ENCODE peak calls at places on chromosomes 16 and 17, in six cellular contexts. One of them, this sample, is unnamed.

GRCh38 chr17:67534941-67535340 is 157.9 kb downstream of the PITPNC1 start:
- DNase-seq in naive thymus-derived CD8-positive, alpha-beta T cell: no peak
- DNase-seq in AG08396: no peak
- DNase-seq in AML-193: no peak
- DNase-seq in ELF-1: no peak
- DNase-seq in endothelial cell of umbilical vein: peak
- DNase-seq in this sample: peak

GRCh38 chr17:73533127-73533526 is 111.1 kb downstream of the SDK2 start:
- DNase-seq in naive thymus-derived CD8-positive, alpha-beta T cell: no peak
- DNase-seq in AG08396: no peak
- DNase-seq in AML-193: no peak
- DNase-seq in ELF-1: no peak
- DNase-seq in endothelial cell of umbilical vein: no peak
- DNase-seq in this sample: no peak

GRCh38 chr16:50395763-50396710 is 27.2 kb upstream of the BRD7 start:
- DNase-seq in naive thymus-derived CD8-positive, alpha-beta T cell: peak
- DNase-seq in AG08396: no peak
- DNase-seq in AML-193: no peak
- DNase-seq in ELF-1: no peak
- DNase-seq in endothelial cell of umbilical vein: no peak
- DNase-seq in this sample: no peak

GRCh38 chr17:42233994-42234393 is 39.7 kb upstream of the GHDC start:
- DNase-seq in naive thymus-derived CD8-positive, alpha-beta T cell: no peak
- DNase-seq in AG08396: no peak
- DNase-seq in AML-193: no peak
- DNase-seq in ELF-1: no peak
- DNase-seq in endothelial cell of umbilical vein: no peak
- DNase-seq in this sample: no peak

GRCh38 chr17:3598078-3598477 is 11.1 kb downstream of the TRPV1 start:
- DNase-seq in naive thymus-derived CD8-positive, alpha-beta T cell: no peak
- DNase-seq in AG08396: no peak
- DNase-seq in AML-193: no peak
- DNase-seq in ELF-1: no peak
- DNase-seq in endothelial cell of umbilical vein: no peak
- DNase-seq in this sample: no peak

GRCh38 chr17:2710804-2711607 is 558 bp downstream of the CLUH start:
- DNase-seq in naive thymus-derived CD8-positive, alpha-beta T cell: peak
- DNase-seq in AG08396: peak
- DNase-seq in AML-193: peak
- DNase-seq in ELF-1: peak
- DNase-seq in endothelial cell of umbilical vein: peak
- DNase-seq in this sample: no peak

GRCh38 chr17:64107517-64108235 is 22.3 kb downstream of the ERN1 start:
- DNase-seq in naive thymus-derived CD8-positive, alpha-beta T cell: no peak
- DNase-seq in AG08396: no peak
- DNase-seq in AML-193: peak
- DNase-seq in ELF-1: no peak
- DNase-seq in endothelial cell of umbilical vein: no peak
- DNase-seq in this sample: no peak

GRCh38 chr17:15920758-15921239 is 24.1 kb upstream of the ADORA2B start:
- DNase-seq in naive thymus-derived CD8-positive, alpha-beta T cell: no peak
- DNase-seq in AG08396: peak
- DNase-seq in AML-193: no peak
- DNase-seq in ELF-1: peak
- DNase-seq in endothelial cell of umbilical vein: no peak
- DNase-seq in this sample: peak

GRCh38 chr16:31874354-31875111 is 926 bp downstream of the ZNF267 start:
- DNase-seq in naive thymus-derived CD8-positive, alpha-beta T cell: peak
- DNase-seq in AG08396: peak
- DNase-seq in AML-193: peak
- DNase-seq in ELF-1: peak
- DNase-seq in endothelial cell of umbilical vein: peak
- DNase-seq in this sample: peak

GRCh38 chr16:58187092-58187491 is 10.8 kb downstream of the CSNK2A2 start:
- DNase-seq in naive thymus-derived CD8-positive, alpha-beta T cell: no peak
- DNase-seq in AG08396: no peak
- DNase-seq in AML-193: no peak
- DNase-seq in ELF-1: no peak
- DNase-seq in endothelial cell of umbilical vein: peak
- DNase-seq in this sample: no peak

GRCh38 chr17:62902573-62903229 is 63.3 kb upstream of the TANC2 start:
- DNase-seq in naive thymus-derived CD8-positive, alpha-beta T cell: no peak
- DNase-seq in AG08396: no peak
- DNase-seq in AML-193: no peak
- DNase-seq in ELF-1: no peak
- DNase-seq in endothelial cell of umbilical vein: peak
- DNase-seq in this sample: no peak

GRCh38 chr16:54203851-54204505 is 82.6 kb downstream of the IRX3 start:
- DNase-seq in naive thymus-derived CD8-positive, alpha-beta T cell: no peak
- DNase-seq in AG08396: no peak
- DNase-seq in AML-193: no peak
- DNase-seq in ELF-1: peak
- DNase-seq in endothelial cell of umbilical vein: no peak
- DNase-seq in this sample: no peak

GRCh38 chr17:61459434-61459809 is 7.2 kb downstream of the TBX4 start:
- DNase-seq in naive thymus-derived CD8-positive, alpha-beta T cell: no peak
- DNase-seq in AG08396: no peak
- DNase-seq in AML-193: no peak
- DNase-seq in ELF-1: no peak
- DNase-seq in endothelial cell of umbilical vein: no peak
- DNase-seq in this sample: no peak

GRCh38 chr16:3171181-3171854 is 16.7 kb upstream of the OR1F1 start:
- DNase-seq in naive thymus-derived CD8-positive, alpha-beta T cell: peak
- DNase-seq in AG08396: no peak
- DNase-seq in AML-193: no peak
- DNase-seq in ELF-1: no peak
- DNase-seq in endothelial cell of umbilical vein: no peak
- DNase-seq in this sample: no peak

GRCh38 chr16:57507414-57508083 is 21.3 kb upstream of the DOK4 start:
- DNase-seq in naive thymus-derived CD8-positive, alpha-beta T cell: no peak
- DNase-seq in AG08396: no peak
- DNase-seq in AML-193: no peak
- DNase-seq in ELF-1: no peak
- DNase-seq in endothelial cell of umbilical vein: no peak
- DNase-seq in this sample: no peak

GRCh38 chr16:7503688-7504087 is 171.0 kb downstream of the RBFOX1 start:
- DNase-seq in naive thymus-derived CD8-positive, alpha-beta T cell: no peak
- DNase-seq in AG08396: no peak
- DNase-seq in AML-193: no peak
- DNase-seq in ELF-1: no peak
- DNase-seq in endothelial cell of umbilical vein: no peak
- DNase-seq in this sample: no peak

GRCh38 chr16:79429276-79430128 is 171.0 kb downstream of the MAF start:
- DNase-seq in naive thymus-derived CD8-positive, alpha-beta T cell: no peak
- DNase-seq in AG08396: no peak
- DNase-seq in AML-193: no peak
- DNase-seq in ELF-1: peak
- DNase-seq in endothelial cell of umbilical vein: no peak
- DNase-seq in this sample: no peak

GRCh38 chr17:45775576-45776011 is 8.5 kb upstream of the CRHR1 start:
- DNase-seq in naive thymus-derived CD8-positive, alpha-beta T cell: no peak
- DNase-seq in AG08396: no peak
- DNase-seq in AML-193: no peak
- DNase-seq in ELF-1: no peak
- DNase-seq in endothelial cell of umbilical vein: no peak
- DNase-seq in this sample: no peak

GRCh38 chr17:75683467-75684041 is 16.4 kb downstream of the SAP30BP start:
- DNase-seq in naive thymus-derived CD8-positive, alpha-beta T cell: no peak
- DNase-seq in AG08396: peak
- DNase-seq in AML-193: no peak
- DNase-seq in ELF-1: no peak
- DNase-seq in endothelial cell of umbilical vein: no peak
- DNase-seq in this sample: no peak

GRCh38 chr16:21117567-21117966 is 33.1 kb downstream of the DNAH3 start:
- DNase-seq in naive thymus-derived CD8-positive, alpha-beta T cell: no peak
- DNase-seq in AG08396: no peak
- DNase-seq in AML-193: no peak
- DNase-seq in ELF-1: no peak
- DNase-seq in endothelial cell of umbilical vein: no peak
- DNase-seq in this sample: no peak

GRCh38 chr16:87541004-87541881 is 48.4 kb upstream of the ZCCHC14 start:
- DNase-seq in naive thymus-derived CD8-positive, alpha-beta T cell: no peak
- DNase-seq in AG08396: peak
- DNase-seq in AML-193: no peak
- DNase-seq in ELF-1: no peak
- DNase-seq in endothelial cell of umbilical vein: no peak
- DNase-seq in this sample: no peak

GRCh38 chr16:57064995-57065394 is 27.4 kb upstream of the CPNE2 start:
- DNase-seq in naive thymus-derived CD8-positive, alpha-beta T cell: no peak
- DNase-seq in AG08396: no peak
- DNase-seq in AML-193: no peak
- DNase-seq in ELF-1: no peak
- DNase-seq in endothelial cell of umbilical vein: no peak
- DNase-seq in this sample: no peak

GRCh38 chr17:64061157-64061898 is 40.9 kb upstream of the ICAM2 start:
- DNase-seq in naive thymus-derived CD8-positive, alpha-beta T cell: no peak
- DNase-seq in AG08396: no peak
- DNase-seq in AML-193: no peak
- DNase-seq in ELF-1: no peak
- DNase-seq in endothelial cell of umbilical vein: peak
- DNase-seq in this sample: no peak

GRCh38 chr16:66740010-66740409 is 11.4 kb downstream of the DYNC1LI2 start:
- DNase-seq in naive thymus-derived CD8-positive, alpha-beta T cell: peak
- DNase-seq in AG08396: peak
- DNase-seq in AML-193: peak
- DNase-seq in ELF-1: peak
- DNase-seq in endothelial cell of umbilical vein: peak
- DNase-seq in this sample: peak

GRCh38 chr16:87778476-87778829 is 12.7 kb upstream of the KLHDC4 start:
- DNase-seq in naive thymus-derived CD8-positive, alpha-beta T cell: no peak
- DNase-seq in AG08396: no peak
- DNase-seq in AML-193: no peak
- DNase-seq in ELF-1: no peak
- DNase-seq in endothelial cell of umbilical vein: no peak
- DNase-seq in this sample: no peak

GRCh38 chr17:50892101-50892776 is 26.1 kb upstream of the TOB1 start:
- DNase-seq in naive thymus-derived CD8-positive, alpha-beta T cell: no peak
- DNase-seq in AG08396: no peak
- DNase-seq in AML-193: no peak
- DNase-seq in ELF-1: no peak
- DNase-seq in endothelial cell of umbilical vein: no peak
- DNase-seq in this sample: no peak

GRCh38 chr17:55241097-55241496 is 23.7 kb upstream of the HLF start:
- DNase-seq in naive thymus-derived CD8-positive, alpha-beta T cell: no peak
- DNase-seq in AG08396: no peak
- DNase-seq in AML-193: no peak
- DNase-seq in ELF-1: no peak
- DNase-seq in endothelial cell of umbilical vein: no peak
- DNase-seq in this sample: no peak

GRCh38 chr17:18119166-18119745 is 10.7 kb downstream of the MYO15A start:
- DNase-seq in naive thymus-derived CD8-positive, alpha-beta T cell: no peak
- DNase-seq in AG08396: no peak
- DNase-seq in AML-193: no peak
- DNase-seq in ELF-1: no peak
- DNase-seq in endothelial cell of umbilical vein: no peak
- DNase-seq in this sample: no peak

GRCh38 chr17:10875984-10876555 is 38.2 kb upstream of the PIRT start:
- DNase-seq in naive thymus-derived CD8-positive, alpha-beta T cell: no peak
- DNase-seq in AG08396: peak
- DNase-seq in AML-193: no peak
- DNase-seq in ELF-1: peak
- DNase-seq in endothelial cell of umbilical vein: peak
- DNase-seq in this sample: peak

GRCh38 chr17:888998-889401 is 90.6 kb downstream of the NXN start:
- DNase-seq in naive thymus-derived CD8-positive, alpha-beta T cell: no peak
- DNase-seq in AG08396: no peak
- DNase-seq in AML-193: no peak
- DNase-seq in ELF-1: peak
- DNase-seq in endothelial cell of umbilical vein: no peak
- DNase-seq in this sample: no peak

GRCh38 chr16:82991941-82992675 is 365.3 kb downstream of the CDH13 start:
- DNase-seq in naive thymus-derived CD8-positive, alpha-beta T cell: no peak
- DNase-seq in AG08396: no peak
- DNase-seq in AML-193: no peak
- DNase-seq in ELF-1: no peak
- DNase-seq in endothelial cell of umbilical vein: no peak
- DNase-seq in this sample: no peak

GRCh38 chr16:73713817-73714495 is 582.7 kb upstream of the PSMD7 start:
- DNase-seq in naive thymus-derived CD8-positive, alpha-beta T cell: no peak
- DNase-seq in AG08396: peak
- DNase-seq in AML-193: no peak
- DNase-seq in ELF-1: peak
- DNase-seq in endothelial cell of umbilical vein: no peak
- DNase-seq in this sample: no peak

GRCh38 chr16:48916566-48916965 is 306.6 kb upstream of the N4BP1 start:
- DNase-seq in naive thymus-derived CD8-positive, alpha-beta T cell: no peak
- DNase-seq in AG08396: no peak
- DNase-seq in AML-193: no peak
- DNase-seq in ELF-1: no peak
- DNase-seq in endothelial cell of umbilical vein: no peak
- DNase-seq in this sample: no peak

GRCh38 chr16:67176662-67177061 is 6.3 kb downstream of the NOL3 start:
- DNase-seq in naive thymus-derived CD8-positive, alpha-beta T cell: no peak
- DNase-seq in AG08396: no peak
- DNase-seq in AML-193: no peak
- DNase-seq in ELF-1: no peak
- DNase-seq in endothelial cell of umbilical vein: no peak
- DNase-seq in this sample: no peak

GRCh38 chr17:45371414-45372324 is 54.8 kb upstream of the MAP3K14 start:
- DNase-seq in naive thymus-derived CD8-positive, alpha-beta T cell: no peak
- DNase-seq in AG08396: peak
- DNase-seq in AML-193: no peak
- DNase-seq in ELF-1: peak
- DNase-seq in endothelial cell of umbilical vein: peak
- DNase-seq in this sample: peak

GRCh38 chr16:29806096-29806579 is at the start of gene MAZ:
- DNase-seq in naive thymus-derived CD8-positive, alpha-beta T cell: no peak
- DNase-seq in AG08396: no peak
- DNase-seq in AML-193: no peak
- DNase-seq in ELF-1: no peak
- DNase-seq in endothelial cell of umbilical vein: no peak
- DNase-seq in this sample: peak

GRCh38 chr17:70906808-70907207 is 737.5 kb downstream of the KCNJ2 start:
- DNase-seq in naive thymus-derived CD8-positive, alpha-beta T cell: no peak
- DNase-seq in AG08396: no peak
- DNase-seq in AML-193: no peak
- DNase-seq in ELF-1: peak
- DNase-seq in endothelial cell of umbilical vein: no peak
- DNase-seq in this sample: peak

GRCh38 chr17:81511800-81512559 is 619 bp downstream of the ACTG1 start:
- DNase-seq in naive thymus-derived CD8-positive, alpha-beta T cell: peak
- DNase-seq in AG08396: no peak
- DNase-seq in AML-193: peak
- DNase-seq in ELF-1: no peak
- DNase-seq in endothelial cell of umbilical vein: peak
- DNase-seq in this sample: no peak

GRCh38 chr17:34527908-34528470 is 51.4 kb upstream of the TMEM132E start:
- DNase-seq in naive thymus-derived CD8-positive, alpha-beta T cell: no peak
- DNase-seq in AG08396: no peak
- DNase-seq in AML-193: no peak
- DNase-seq in ELF-1: peak
- DNase-seq in endothelial cell of umbilical vein: no peak
- DNase-seq in this sample: no peak

GRCh38 chr16:65118866-65119265 is 3.0 kb downstream of the CDH11 start:
- DNase-seq in naive thymus-derived CD8-positive, alpha-beta T cell: no peak
- DNase-seq in AG08396: no peak
- DNase-seq in AML-193: no peak
- DNase-seq in ELF-1: no peak
- DNase-seq in endothelial cell of umbilical vein: peak
- DNase-seq in this sample: no peak